ENCODE peak calls at places on chromosomes 4 and X, in eight cellular contexts. I is mesothelial cell of epicardium; G is stimulated activated naive B cell treated with anti-CD40 and anti-IgM and Interleukin-4, amounts not matched to agents 10 μg/mL and 1 μg/mL and 100 μg/mL, for 72 hours; M is neural progenitor cell; H is pancreas; W is PC-3; D is activated CD4-positive, alpha-beta T cell treated with anti-CD3 and anti-CD28 coated beads for 1 hour; L is NT2/D1. F is an unnamed sample.

GRCh38 chrX:132958086-132958703 is at the start of gene HS6ST2:
- DNase-seq in M (peak), L (no peak), G (no peak), W (no peak), H (peak), I (peak), D (no peak), F (no peak)

GRCh38 chrX:110514498-110514897 is 155.8 kb downstream of the RTL9 start:
- DNase-seq in H (no peak), M (no peak), G (no peak), D (no peak), L (no peak), W (no peak), I (no peak), F (no peak)

GRCh38 chr4:129929052-129929451 is 833.1 kb downstream of the C4orf33 start:
- DNase-seq in M (peak), D (no peak), W (peak), I (no peak), L (no peak), H (no peak), G (no peak), F (peak)

GRCh38 chr4:117324851-117325491 is 239.6 kb upstream of the TRAM1L1 start:
- DNase-seq in L (no peak), M (no peak), I (no peak), H (no peak), G (no peak), W (peak), D (no peak), F (peak)

GRCh38 chr4:75673959-75674328 is 733 bp upstream of the G3BP2 start:
- DNase-seq in D (no peak), G (no peak), I (no peak), L (peak), H (no peak), M (peak), W (no peak), F (no peak)

GRCh38 chrX:13067842-13068241 is 23.4 kb upstream of the FAM9C start:
- DNase-seq in L (no peak), M (no peak), D (no peak), W (no peak), G (no peak), H (no peak), I (no peak), F (no peak)

GRCh38 chr4:100428051-100428450 is 89.8 kb downstream of the EMCN start:
- DNase-seq in W (peak), D (no peak), G (no peak), H (no peak), I (no peak), L (no peak), M (no peak), F (peak)

GRCh38 chr4:165784672-165785071 is 88.4 kb upstream of the TLL1 start:
- DNase-seq in L (no peak), H (no peak), G (no peak), I (no peak), W (peak), M (no peak), D (no peak), F (no peak)

GRCh38 chr4:128951316-128951715 is 141.8 kb downstream of the JADE1 start:
- DNase-seq in H (no peak), G (no peak), W (no peak), D (no peak), L (no peak), I (no peak), M (no peak), F (no peak)

GRCh38 chrX:38452603-38453002 is 100.2 kb downstream of the OTC start:
- DNase-seq in W (no peak), M (no peak), L (no peak), G (no peak), D (no peak), H (no peak), I (no peak), F (no peak)

GRCh38 chr4:7905461-7905915 is 34.2 kb downstream of the AFAP1 start:
- DNase-seq in G (no peak), L (no peak), H (no peak), M (no peak), D (no peak), W (no peak), I (no peak), F (peak)

GRCh38 chr4:30837131-30837539 is 117.0 kb downstream of the PCDH7 start:
- DNase-seq in H (no peak), M (peak), L (peak), W (no peak), D (no peak), G (no peak), I (no peak), F (no peak)

GRCh38 chr4:53196872-53197759 is 168.7 kb downstream of the SCFD2 start:
- DNase-seq in M (peak), I (no peak), H (no peak), W (peak), L (peak), D (no peak), G (no peak), F (peak)

GRCh38 chr4:53640576-53641459 is 49.5 kb upstream of the LNX1 start:
- DNase-seq in H (peak), L (no peak), I (no peak), G (no peak), D (no peak), M (peak), W (no peak), F (no peak)

GRCh38 chr4:86891785-86892638 is at the start of gene C4orf36:
- DNase-seq in D (no peak), H (peak), G (no peak), I (peak), W (peak), L (peak), M (peak), F (peak)

GRCh38 chr4:110631582-110632505 is 9.0 kb upstream of the PITX2 start:
- DNase-seq in W (peak), L (no peak), I (peak), H (peak), G (peak), D (no peak), M (peak), F (peak)

GRCh38 chr4:185005209-185005819 is 13.0 kb upstream of the HELT start:
- DNase-seq in M (peak), L (no peak), G (peak), H (peak), D (peak), W (peak), I (peak), F (peak)

GRCh38 chr4:76430519-76431388 is 4.3 kb upstream of the SHROOM3 start:
- DNase-seq in I (no peak), W (peak), G (no peak), H (no peak), L (no peak), M (peak), D (no peak), F (peak)

GRCh38 chr4:17662694-17663093 is 48.3 kb downstream of the MED28 start:
- DNase-seq in D (no peak), L (no peak), G (no peak), W (peak), H (no peak), I (no peak), M (no peak), F (peak)

GRCh38 chrX:108000751-108001150 is 18.6 kb upstream of the TEX13B start:
- DNase-seq in W (peak), G (no peak), M (no peak), L (no peak), I (no peak), D (no peak), H (no peak), F (no peak)

GRCh38 chrX:103356023-103356798 is at the start of gene TCEAL9:
- DNase-seq in D (no peak), M (peak), G (no peak), L (no peak), H (peak), I (no peak), W (peak), F (peak)

GRCh38 chr4:159171287-159171686 is 68.4 kb downstream of the RAPGEF2 start:
- DNase-seq in D (no peak), M (no peak), W (peak), H (no peak), L (no peak), I (no peak), G (no peak), F (peak)

GRCh38 chrX:15269120-15269519 is 763 bp downstream of the ASB9 start:
- DNase-seq in I (no peak), W (peak), G (no peak), L (no peak), D (no peak), M (no peak), H (no peak), F (no peak)

F was measured in ELR.